ENCODE peak calls at places on chromosomes 6 and 20, in five cellular contexts. G, B, H, I and J are unnamed samples.

GRCh38 chr6:142474446-142475289 is 172.9 kb downstream of the ADGRG6 start:
- DNase-seq in H (peak), I (peak), B (peak), G (peak), J (peak)

GRCh38 chr6:158649289-158650143 is at the start of gene SYTL3:
- DNase-seq in B (peak), H (peak), I (no peak), G (no peak), J (peak)

GRCh38 chr6:130744601-130745382 is 82.4 kb upstream of the SMLR1 start:
- DNase-seq in G (no peak), I (no peak), H (no peak), B (no peak), J (no peak)

GRCh38 chr6:168616807-168617756 is 176.1 kb downstream of the SMOC2 start:
- DNase-seq in B (no peak), I (no peak), G (no peak), H (peak), J (no peak)

GRCh38 chr6:48307583-48307982 is 196.6 kb upstream of the PTCHD4 start:
- DNase-seq in I (no peak), G (no peak), H (no peak), B (no peak), J (no peak)

GRCh38 chr6:159079367-159079766 is 34.6 kb upstream of the TAGAP start:
- DNase-seq in I (no peak), H (no peak), G (no peak), B (no peak), J (no peak)

GRCh38 chr6:167501831-167502385 is 177.0 kb downstream of the TTLL2 start:
- DNase-seq in I (no peak), B (no peak), G (peak), H (peak), J (peak)

GRCh38 chr20:25290646-25291431 is 43.0 kb downstream of the PYGB start:
- DNase-seq in B (no peak), G (no peak), H (no peak), I (no peak), J (no peak)

GRCh38 chr6:159946912-159947311 is 22.0 kb upstream of the IGF2R start:
- DNase-seq in H (no peak), B (no peak), G (no peak), I (no peak), J (no peak)

GRCh38 chr20:37797669-37798175 is 103.9 kb downstream of the CTNNBL1 start:
- DNase-seq in H (no peak), B (peak), I (no peak), G (no peak), J (no peak)

GRCh38 chr6:148999501-148999900 is 252.7 kb downstream of the UST start:
- DNase-seq in G (no peak), H (no peak), I (no peak), B (peak), J (peak)

GRCh38 chr20:49270177-49270576 is 7.7 kb downstream of the ZNFX1 start:
- DNase-seq in H (peak), G (no peak), I (no peak), B (peak), J (no peak)

GRCh38 chr20:62210496-62210855 is 9.6 kb downstream of the HRH3 start:
- DNase-seq in I (no peak), G (no peak), H (no peak), B (no peak), J (no peak)

GRCh38 chr6:159693894-159694545 is 979 bp upstream of the SOD2 start:
- DNase-seq in B (peak), H (peak), G (peak), I (no peak), J (peak)

GRCh38 chr20:22449115-22449973 is 135.0 kb downstream of the FOXA2 start:
- DNase-seq in B (no peak), I (no peak), H (peak), G (no peak), J (no peak)

GRCh38 chr6:114096553-114097172 is 125.7 kb upstream of the HDAC2 start:
- DNase-seq in H (peak), G (peak), B (peak), I (no peak), J (peak)

GRCh38 chr20:39263076-39263475 is 300.9 kb downstream of the DHX35 start:
- DNase-seq in G (no peak), I (no peak), H (no peak), B (peak), J (no peak)

GRCh38 chr6:107819976-107820551 is 4.0 kb downstream of the SCML4 start:
- DNase-seq in I (no peak), H (peak), B (no peak), G (peak), J (no peak)

GRCh38 chr6:11386726-11387125 is 150.8 kb upstream of the TMEM170B start:
- DNase-seq in G (no peak), B (no peak), H (no peak), I (no peak), J (no peak)

GRCh38 chr6:14025160-14025559 is 92.4 kb upstream of the CD83 start:
- DNase-seq in I (no peak), G (no peak), H (no peak), B (no peak), J (no peak)

GRCh38 chr6:16102208-16102607 is 26.7 kb upstream of the MYLIP start:
- DNase-seq in G (no peak), I (no peak), B (no peak), H (no peak), J (no peak)

GRCh38 chr6:38110407-38111025 is 291.0 kb downstream of the ZFAND3 start:
- DNase-seq in H (no peak), G (peak), I (no peak), B (peak), J (no peak)

GRCh38 chr6:18507018-18507415 is 119.9 kb downstream of the RNF144B start:
- DNase-seq in B (no peak), G (no peak), H (no peak), I (no peak), J (no peak)

GRCh38 chr6:3848925-3849605 is at the start of gene FAM50B:
- DNase-seq in H (peak), B (peak), G (peak), I (peak), J (no peak)

GRCh38 chr20:63734111-63734945 is 2.1 kb upstream of the LIME1 start:
- DNase-seq in G (no peak), I (no peak), B (no peak), H (no peak), J (no peak)

GRCh38 chr6:148524976-148525375 is 182.3 kb downstream of the SASH1 start:
- DNase-seq in H (no peak), G (no peak), I (no peak), B (peak), J (peak)

GRCh38 chr6:6105472-6106036 is 98.8 kb upstream of the NRN1 start:
- DNase-seq in G (no peak), H (no peak), I (no peak), B (no peak), J (peak)

GRCh38 chr6:79040083-79040482 is 38.0 kb downstream of the PHIP start:
- DNase-seq in H (peak), B (peak), G (no peak), I (no peak), J (no peak)

GRCh38 chr6:69179681-69180080 is 544.6 kb downstream of the ADGRB3 start:
- DNase-seq in H (peak), B (peak), I (no peak), G (no peak), J (peak)

GRCh38 chr6:113052513-113052912 is 705.4 kb downstream of the RFPL4B start:
- DNase-seq in G (no peak), B (no peak), I (no peak), H (no peak), J (no peak)

GRCh38 chr20:57143173-57143572 is 123.3 kb downstream of the BMP7 start:
- DNase-seq in B (no peak), I (no peak), G (no peak), H (no peak), J (no peak)

GRCh38 chr6:87574237-87574636 is 15.6 kb downstream of the RARS2 start:
- DNase-seq in G (no peak), I (no peak), H (peak), B (no peak), J (no peak)

GRCh38 chr20:1860446-1860845 is 34.8 kb upstream of the SIRPA start:
- DNase-seq in I (no peak), H (peak), B (peak), G (no peak), J (no peak)

GRCh38 chr6:125867483-125867935 is 76.7 kb downstream of the NCOA7 start:
- DNase-seq in I (no peak), B (peak), H (peak), G (no peak), J (no peak)

GRCh38 chr6:136607204-136607931 is 57.1 kb upstream of the MAP7 start:
- DNase-seq in I (no peak), B (peak), G (no peak), H (no peak), J (no peak)

GRCh38 chr6:107046316-107046715 is 18.3 kb downstream of the MTRES1 start:
- DNase-seq in H (no peak), B (no peak), G (peak), I (no peak), J (no peak)